ENCODE peak calls at places on chromosomes 12 and 14, in six cellular contexts. Y is HepG2, O is HCT116, U is H1, P is GM12878, L is K562. G is an unnamed sample.

GRCh38 chr12:47366203-47366978 is 286.6 kb upstream of the AMIGO2 start:
- DNase-seq in L (no peak), U (no peak), O (no peak), Y (no peak), P (no peak), G (no peak)

GRCh38 chr14:55329999-55330710 is 58.9 kb downstream of the FBXO34 start:
- DNase-seq in O (no peak), U (no peak), Y (no peak), P (no peak), L (no peak), G (no peak)

GRCh38 chr14:72402429-72402772 is 470.2 kb downstream of the RGS6 start:
- DNase-seq in P (no peak), U (no peak), O (no peak), Y (no peak), L (no peak), G (no peak)

GRCh38 chr14:24052656-24053547 is 1.1 kb downstream of the CARMIL3 start:
- DNase-seq in P (no peak), Y (no peak), U (no peak), L (no peak), O (no peak), G (no peak)

GRCh38 chr14:68512088-68512487 is 280.8 kb downstream of the ZFP36L1 start:
- DNase-seq in U (no peak), Y (no peak), P (no peak), L (no peak), O (no peak), G (no peak)

GRCh38 chr12:54304187-54304810 is 3.5 kb upstream of the NFE2 start:
- DNase-seq in Y (peak; percentile 85), P (no peak), L (peak; percentile 93), O (no peak), U (no peak), G (no peak)

GRCh38 chr12:75641031-75641780 is 129.8 kb upstream of the KRR1 start:
- DNase-seq in P (peak; percentile 87), U (no peak), Y (no peak), L (peak; percentile 29), O (peak; percentile 93), G (no peak)

GRCh38 chr12:32027684-32028355 is 68.6 kb downstream of the RESF1 start:
- DNase-seq in O (no peak), Y (no peak), L (no peak), P (no peak), U (no peak), G (no peak)

GRCh38 chr12:41699658-41700057 is 445.0 kb downstream of the GXYLT1 start:
- DNase-seq in Y (no peak), L (no peak), P (no peak), O (no peak), U (no peak), G (no peak)

GRCh38 chr14:101622251-101623076 is 61.2 kb downstream of the DIO3 start:
- DNase-seq in O (no peak), P (no peak), U (no peak), L (no peak), Y (no peak), G (no peak)

GRCh38 chr12:30753233-30753632 is 1.5 kb downstream of the CAPRIN2 start:
- DNase-seq in P (no peak), L (peak; percentile 36), U (no peak), Y (peak; percentile 56), O (no peak), G (peak; percentile 69)

GRCh38 chr12:26136688-26137087 is 11.9 kb upstream of the BHLHE41 start:
- DNase-seq in O (no peak), U (no peak), L (no peak), P (no peak), Y (no peak), G (no peak)

GRCh38 chr14:38286481-38286880 is 30.6 kb upstream of the CLEC14A start:
- DNase-seq in L (no peak), P (no peak), Y (no peak), U (no peak), O (no peak), G (no peak)

GRCh38 chr14:76872796-76873432 is 46.7 kb downstream of the LRRC74A start:
- DNase-seq in O (no peak), Y (peak; percentile 14), L (peak; percentile 69), P (no peak), U (no peak), G (peak; percentile 46)

GRCh38 chr12:54980341-54980740 is 4.2 kb downstream of the TESPA1 start:
- DNase-seq in U (no peak), L (peak; percentile 48), O (no peak), P (no peak), Y (no peak), G (no peak)

GRCh38 chr12:82942963-82943362 is 256.3 kb downstream of the TMTC2 start:
- DNase-seq in Y (no peak), L (no peak), O (no peak), P (no peak), U (no peak), G (no peak)

GRCh38 chr12:42502671-42503070 is 86.9 kb downstream of the PRICKLE1 start:
- DNase-seq in U (no peak), P (no peak), Y (no peak), L (no peak), O (no peak), G (no peak)

GRCh38 chr12:47946413-47947107 is 16.8 kb upstream of the TMEM106C start:
- DNase-seq in O (no peak), P (no peak), U (no peak), L (no peak), Y (no peak), G (no peak)

GRCh38 chr12:112820796-112821195 is 29.2 kb downstream of the RPH3A start:
- DNase-seq in U (no peak), P (no peak), Y (no peak), O (no peak), L (no peak), G (no peak)

GRCh38 chr12:13227191-13227590 is 30.7 kb downstream of the EMP1 start:
- DNase-seq in O (no peak), P (no peak), U (no peak), Y (no peak), L (no peak), G (no peak)

GRCh38 chr12:105676694-105677093 is 346.2 kb downstream of the C12orf75 start:
- DNase-seq in Y (no peak), P (no peak), O (no peak), U (no peak), L (no peak), G (no peak)

GRCh38 chr12:57740656-57741412 is 2.3 kb upstream of the AGAP2 start:
- DNase-seq in Y (no peak), U (no peak), O (no peak), L (no peak), P (peak; percentile 53), G (no peak)

GRCh38 chr12:106739815-106740552 is 34.5 kb upstream of the RIC8B start:
- DNase-seq in U (no peak), O (no peak), Y (no peak), L (peak; percentile 44), P (no peak), G (no peak)

GRCh38 chr14:21558703-21559063 is 21.2 kb downstream of the OR10G3 start:
- DNase-seq in U (no peak), P (no peak), Y (no peak), O (no peak), L (no peak), G (no peak)

GRCh38 chr14:39107624-39108023 is 4.6 kb upstream of the SEC23A start:
- DNase-seq in P (no peak), L (no peak), U (no peak), O (no peak), Y (peak; percentile 78), G (no peak)

GRCh38 chr12:91951571-91951970 is 194.1 kb downstream of the BTG1 start:
- DNase-seq in P (no peak), Y (no peak), L (no peak), U (no peak), O (no peak), G (no peak)

GRCh38 chr12:67220065-67220464 is 49.1 kb upstream of the CAND1 start:
- DNase-seq in L (no peak), P (no peak), U (no peak), O (peak; percentile 15), Y (peak; percentile 10), G (no peak)

DNA sequence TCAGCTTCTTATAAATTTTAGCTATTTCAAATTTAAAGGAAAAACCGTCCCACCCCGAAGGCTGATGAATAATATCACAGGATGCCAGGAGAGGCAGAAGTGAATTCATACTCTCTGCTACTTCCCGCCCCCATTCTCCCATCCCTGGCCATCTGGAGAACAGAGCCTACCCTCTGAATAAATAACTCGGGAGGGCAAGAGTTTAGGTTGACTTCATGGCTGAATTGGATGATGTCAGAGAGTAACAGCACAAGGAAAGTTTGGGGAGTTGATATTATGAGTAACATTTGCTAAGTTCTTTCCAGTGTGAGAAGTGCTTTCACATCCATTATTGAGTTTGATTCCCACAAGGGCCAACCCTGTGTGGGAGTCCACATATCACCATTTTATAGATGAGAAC is 241.6 kb downstream of the EGLN3 start:
- DNase-seq in L (no peak), Y (no peak), O (no peak), U (no peak), P (no peak), G (no peak)
- TF ChIP-seq ZNF274 in L (no peak), Y (no peak), O (no peak), U (no peak), P (no peak), G (no peak)

DNA sequence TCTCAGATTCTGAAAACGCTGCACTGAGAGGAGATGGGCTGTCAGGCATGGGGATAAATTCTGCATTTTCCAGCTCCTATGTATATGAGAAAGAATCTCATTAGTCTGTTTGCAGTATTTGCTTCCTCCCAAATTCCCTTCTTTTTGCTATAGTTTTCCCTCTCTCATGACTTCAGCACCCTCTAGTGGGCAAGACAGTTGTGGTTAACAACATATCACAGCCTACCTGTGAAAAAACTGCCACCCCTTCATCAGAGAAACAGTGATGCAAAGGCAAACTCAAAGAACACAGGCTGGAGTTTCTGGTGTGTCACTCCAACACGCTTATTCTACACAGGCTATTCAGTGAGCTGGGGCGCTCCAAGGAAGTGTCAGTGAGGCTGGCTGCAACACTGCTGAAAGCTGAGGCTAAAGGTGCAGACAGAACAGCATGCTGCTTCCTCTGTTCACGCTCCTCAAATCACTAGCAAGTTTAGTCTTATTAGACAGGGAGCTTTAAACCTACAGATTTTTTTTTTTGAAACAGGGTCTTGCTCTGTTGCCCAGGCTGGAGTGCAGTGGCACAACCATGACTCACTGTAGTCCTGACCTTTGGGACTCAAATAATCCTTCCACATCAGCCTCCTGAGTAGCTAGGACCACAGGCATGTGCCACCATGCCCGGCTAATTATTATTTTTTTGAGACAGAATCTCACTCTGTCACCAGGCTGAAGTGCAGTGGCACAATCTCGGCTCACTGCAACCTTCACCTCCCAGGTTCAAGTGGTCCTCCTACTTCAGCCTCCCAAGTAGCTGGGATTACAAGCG is 19.3 kb downstream of the ZC2HC1C start:
- DNase-seq in P (no peak), O (peak; percentile 26), L (peak; percentile 33), U (no peak), Y (peak; percentile 62), G (peak; percentile 38)
- H3K36me3 ChIP-seq in P (peaks cover 4% of the 10 kb centered on the region), O (peaks cover 20% of the 10 kb centered on the region), L (peaks cover 34% of the 10 kb centered on the region), U (peaks cover 18% of the 10 kb centered on the region), Y (peaks cover 43% of the 10 kb centered on the region), G (peaks cover 65% of the 10 kb centered on the region)

GRCh38 chr14:53054457-53054856 is 98.7 kb downstream of the DDHD1 start:
- DNase-seq in L (no peak), P (no peak), U (no peak), Y (no peak), O (no peak), G (no peak)

GRCh38 chr14:53060046-53060445 is 93.1 kb downstream of the DDHD1 start:
- DNase-seq in L (no peak), O (no peak), P (no peak), U (no peak), Y (no peak), G (no peak)

GRCh38 chr14:53055003-53055402 is 98.1 kb downstream of the DDHD1 start:
- DNase-seq in Y (peak; percentile 38), U (no peak), L (peak; percentile 32), O (peak; percentile 40), P (peak; percentile 15), G (peak; percentile 11)
- TF ChIP-seq YY1 in Y (no peak), U (no peak), L (no peak), O (no peak), P (no peak), G (no peak)

GRCh38 chr12:49537709-49538601 is 875 bp upstream of the KCNH3 start:
- DNase-seq in L (peak; percentile 41), U (no peak), O (no peak), P (no peak), Y (no peak), G (no peak)
- TF ChIP-seq ZNF274 in L (no peak), U (no peak), O (no peak), P (no peak), Y (no peak), G (no peak)

G was measured in NT2/D1.